ENCODE peak calls at places on chromosomes 4 and X, in six cellular contexts. A is osteocyte, C is neural progenitor cell, I is HFF-Myc, X is hepatocyte, T is GM12865. J is an unnamed sample.

GRCh38 chrX:6460893-6461490 is 73.9 kb downstream of the VCX3A start:
- DNase-seq in A (no peak), C (no peak), I (no peak), X (no peak), T (no peak), J (no peak)

GRCh38 chr4:88054909-88055308 is 47.5 kb downstream of the PKD2 start:
- DNase-seq in A (no peak), C (peak; percentile 60), I (peak; percentile 20), X (peak; percentile 69), T (peak; percentile 29), J (no peak)

GRCh38 chr4:22897520-22898108 is 204.9 kb downstream of the GBA3 start:
- DNase-seq in A (no peak), C (peak; percentile 39), I (peak; percentile 2), X (peak; percentile 57), T (peak; percentile 28), J (no peak)

GRCh38 chrX:119726900-119727555 is 31.4 kb upstream of the SOWAHD start:
- DNase-seq in A (peak; percentile 15), C (no peak), I (no peak), X (no peak), T (peak; percentile 23), J (peak; percentile 1)

GRCh38 chr4:155692990-155693659 is 26.5 kb downstream of the GUCY1A1 start:
- DNase-seq in A (no peak), C (no peak), I (no peak), X (no peak), T (no peak), J (no peak)

GRCh38 chrX:11531226-11531625 is 134.5 kb downstream of the ARHGAP6 start:
- DNase-seq in A (no peak), C (no peak), I (no peak), X (peak; percentile 16), T (no peak), J (no peak)

GRCh38 chrX:107451754-107452153 is 2.3 kb downstream of the FRMPD3 start:
- DNase-seq in A (no peak), C (peak; percentile 49), I (no peak), X (no peak), T (no peak), J (no peak)

GRCh38 chr4:186781032-186781917 is 57.6 kb upstream of the FAT1 start:
- DNase-seq in A (no peak), C (no peak), I (no peak), X (peak; percentile 57), T (no peak), J (no peak)

GRCh38 chr4:94571301-94571700 is 119.6 kb downstream of the PDLIM5 start:
- DNase-seq in A (no peak), C (peak; percentile 25), I (no peak), X (no peak), T (no peak), J (no peak)

GRCh38 chr4:88043586-88044340 is 36.3 kb downstream of the PKD2 start:
- DNase-seq in A (no peak), C (no peak), I (peak; percentile 17), X (no peak), T (no peak), J (no peak)

GRCh38 chrX:148269513-148269912 is 230.9 kb upstream of the AFF2 start:
- DNase-seq in A (no peak), C (no peak), I (no peak), X (no peak), T (no peak), J (no peak)

GRCh38 chrX:91434351-91435168 is at the start of gene PABPC5:
- DNase-seq in A (peak; percentile 95), C (peak; percentile 88), I (no peak), X (peak; percentile 89), T (no peak), J (no peak)

GRCh38 chr4:158998624-158999023 is 104.3 kb upstream of the RAPGEF2 start:
- DNase-seq in A (no peak), C (no peak), I (no peak), X (peak; percentile 37), T (no peak), J (no peak)

GRCh38 chr4:181166742-181167399 is 1076.3 kb upstream of the TENM3 start:
- DNase-seq in A (no peak), C (no peak), I (no peak), X (no peak), T (no peak), J (no peak)

GRCh38 chr4:78622253-78622979 is 70.8 kb downstream of the ANXA3 start:
- DNase-seq in A (no peak), C (no peak), I (peak; percentile 19), X (peak; percentile 69), T (no peak), J (no peak)

GRCh38 chr4:53782468-53782865 is 191.2 kb upstream of the LNX1 start:
- DNase-seq in A (no peak), C (no peak), I (no peak), X (no peak), T (no peak), J (no peak)

GRCh38 chrX:123626962-123627361 is 105.9 kb downstream of the THOC2 start:
- DNase-seq in A (no peak), C (no peak), I (no peak), X (no peak), T (peak; percentile 1), J (no peak)

GRCh38 chr4:6607368-6608050 is 32.5 kb downstream of the MAN2B2 start:
- DNase-seq in A (no peak), C (no peak), I (no peak), X (no peak), T (no peak), J (no peak)

GRCh38 chr4:6609415-6610079 is 30.9 kb upstream of the MRFAP1 start:
- DNase-seq in A (no peak), C (no peak), I (no peak), X (no peak), T (no peak), J (no peak)

GRCh38 chr4:6606465-6607235 is 31.7 kb downstream of the MAN2B2 start:
- DNase-seq in A (no peak), C (no peak), I (no peak), X (no peak), T (no peak), J (no peak)

GRCh38 chr4:6610856-6611430 is 29.5 kb upstream of the MRFAP1 start:
- DNase-seq in A (no peak), C (no peak), I (no peak), X (no peak), T (no peak), J (no peak)

DNA sequence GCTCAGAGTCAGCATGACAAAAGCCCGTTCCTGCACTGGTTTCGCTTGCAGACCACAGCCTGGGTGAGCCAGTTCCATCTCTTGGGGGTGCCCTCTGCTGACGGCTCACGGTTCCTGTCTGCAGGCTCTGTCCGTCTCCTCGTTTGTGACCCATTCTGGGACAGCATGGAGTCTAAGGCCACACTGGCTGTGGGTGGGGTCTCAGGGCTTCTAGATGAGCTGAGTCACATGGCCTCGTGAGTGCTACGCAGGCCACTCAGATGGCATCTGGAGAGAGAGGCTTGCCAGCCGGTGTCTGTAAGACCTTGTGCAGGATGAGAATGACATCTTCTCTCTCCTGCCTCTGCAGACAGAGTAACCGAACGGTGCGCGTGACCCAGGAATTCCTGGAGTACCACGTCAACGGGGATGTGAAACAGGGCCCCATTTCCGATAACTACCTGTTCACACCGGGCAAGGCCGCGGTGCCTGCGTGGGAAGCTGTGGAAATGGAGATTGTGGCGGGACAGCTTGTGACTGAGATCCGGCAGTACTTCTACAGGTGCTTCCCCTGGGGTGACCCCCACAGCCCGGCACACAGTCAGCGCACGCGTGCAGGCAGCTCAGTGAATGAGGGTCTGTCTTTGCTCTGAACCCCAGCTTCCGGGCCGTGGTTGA is 31.6 kb upstream of the MRFAP1 start:
- DNase-seq in A (no peak), C (peak; percentile 58), I (no peak), X (no peak), T (no peak), J (no peak)
- TF ChIP-seq CTCF in A (no peak), C (peak; percentile 45), I (no peak), X (no peak), T (no peak), J (no peak)

GRCh38 chr4:25792200-25792791 is 70.5 kb downstream of the SEL1L3 start:
- DNase-seq in A (no peak), C (peak; percentile 46), I (no peak), X (no peak), T (peak; percentile 34), J (no peak)
- TF ChIP-seq CTCF in A (peak; percentile 33), C (peak; percentile 67), I (peak; percentile 59), X (peak; percentile 24), T (peak; percentile 36), J (no peak)

GRCh38 chrX:63735882-63736281 is 49.1 kb downstream of the ARHGEF9 start:
- DNase-seq in A (no peak), C (no peak), I (no peak), X (no peak), T (no peak), J (no peak)

GRCh38 chrX:63743596-63743995 is 41.4 kb downstream of the ARHGEF9 start:
- DNase-seq in A (no peak), C (no peak), I (no peak), X (no peak), T (no peak), J (no peak)

GRCh38 chrX:63738696-63739095 is 46.3 kb downstream of the ARHGEF9 start:
- DNase-seq in A (no peak), C (no peak), I (no peak), X (no peak), T (peak; percentile 15), J (no peak)

GRCh38 chrX:63740382-63740781 is 44.6 kb downstream of the ARHGEF9 start:
- DNase-seq in A (no peak), C (no peak), I (no peak), X (no peak), T (peak; percentile 13), J (no peak)

DNA sequence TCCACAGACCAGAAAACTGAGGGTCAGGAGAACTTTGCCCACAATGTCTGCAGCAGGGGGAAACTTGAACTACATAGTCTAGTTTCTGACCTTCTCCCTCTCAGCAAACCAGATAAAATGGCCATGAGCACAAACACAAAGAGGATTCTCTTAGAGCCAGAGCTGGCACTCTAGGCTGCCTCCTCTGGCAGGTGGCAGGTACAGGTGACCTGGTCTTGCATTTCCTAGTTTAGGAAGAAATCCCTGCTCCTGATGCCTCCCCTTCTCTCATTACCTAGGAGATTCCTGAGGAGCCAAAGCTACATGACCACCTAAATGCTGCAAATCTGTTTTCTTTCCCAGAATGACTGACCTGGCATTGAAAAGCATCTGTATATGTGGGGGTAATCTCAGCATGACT is 45.1 kb downstream of the ARHGEF9 start:
- DNase-seq in A (no peak), C (no peak), I (no peak), X (no peak), T (peak; percentile 3), J (no peak)
- TF ChIP-seq CTCF in A (no peak), C (no peak), I (no peak), X (no peak), T (no peak), J (no peak)

GRCh38 chr4:74042681-74043080 is 4.2 kb upstream of the CXCL3 start:
- DNase-seq in A (no peak), C (no peak), I (no peak), X (peak; percentile 54), T (no peak), J (no peak)
- TF ChIP-seq CTCF in A (no peak), C (no peak), I (no peak), X (peak; percentile 34), T (no peak), J (no peak)